ENCODE peak calls at places on chromosomes 3 and 15, in four cellular contexts. C is HepG2, W is suprapubic skin, S is transverse colon. P is an unnamed sample. For H3K9me3, the result is how much of the 10 kb centered on the place peaks cover.

GRCh38 chr3:148146947-148147346 is 550.8 kb upstream of the AGTR1 start:
- DNase-seq in C (no peak), W (no peak), S (no peak), P (no peak)

GRCh38 chr3:120645083-120645800 is 36.8 kb downstream of the HGD start:
- DNase-seq in C (no peak), W (no peak), S (no peak), P (no peak)

GRCh38 chr15:85048430-85048829 is 66.8 kb downstream of the PDE8A start:
- DNase-seq in C (no peak), W (no peak), S (no peak), P (no peak)

GRCh38 chr3:143134446-143134845 is 14.9 kb downstream of the CHST2 start:
- DNase-seq in C (no peak), W (no peak), S (no peak), P (no peak)

GRCh38 chr3:133125171-133125570 is 87.0 kb downstream of the TMEM108 start:
- DNase-seq in C (no peak), W (no peak), S (no peak), P (no peak)

GRCh38 chr3:123026551-123027291 is 842 bp downstream of the SEMA5B start:
- DNase-seq in C (no peak), W (peak), S (peak), P (peak)

GRCh38 chr3:42535981-42536784 is 33.7 kb downstream of the VIPR1 start:
- DNase-seq in C (peak), W (no peak), S (peak), P (no peak)

GRCh38 chr3:153628591-153628990 is 466.6 kb downstream of the RAP2B start:
- DNase-seq in C (no peak), W (no peak), S (no peak), P (no peak)

GRCh38 chr3:194687638-194688206 is 2.0 kb downstream of the FAM43A start:
- DNase-seq in C (no peak), W (peak), S (peak), P (peak)

GRCh38 chr15:74816624-74817369 is 4.2 kb downstream of the LMAN1L start:
- DNase-seq in C (no peak), W (no peak), S (peak), P (no peak)

GRCh38 chr3:170144437-170144843 is 37.1 kb downstream of the PHC3 start:
- DNase-seq in C (no peak), W (no peak), S (no peak), P (no peak)

GRCh38 chr15:84749111-84749991 is 959 bp downstream of the ZNF592 start:
- DNase-seq in C (peak), W (no peak), S (peak), P (peak)

GRCh38 chr15:83973816-83974215 is 261.8 kb upstream of the GOLGA6L4 start:
- DNase-seq in C (peak), W (no peak), S (no peak), P (no peak)

GRCh38 chr3:190862209-190863118 is at the start of gene GMNC:
- DNase-seq in C (peak), W (peak), S (peak), P (peak)

GRCh38 chr3:178304758-178305157 is 231.5 kb upstream of the KCNMB2 start:
- DNase-seq in C (no peak), W (no peak), S (no peak), P (no peak)

GRCh38 chr15:96421211-96421610 is 90.7 kb downstream of the NR2F2 start:
- DNase-seq in C (no peak), W (no peak), S (no peak), P (no peak)

GRCh38 chr3:101143002-101143401 is 149.8 kb upstream of the ABI3BP start:
- DNase-seq in C (no peak), W (no peak), S (no peak), P (no peak)

GRCh38 chr15:100131321-100132224 is 210.2 kb downstream of the ADAMTS17 start:
- DNase-seq in C (peak), W (no peak), S (peak), P (no peak)

GRCh38 chr3:99542771-99543518 is 95.4 kb upstream of the COL8A1 start:
- DNase-seq in C (no peak), W (no peak), S (no peak), P (no peak)

GRCh38 chr3:15861163-15861562 is 63.4 kb upstream of the ANKRD28 start:
- DNase-seq in C (no peak), W (no peak), S (no peak), P (no peak)

GRCh38 chr3:53318522-53318921 is 28.8 kb downstream of the DCP1A start:
- DNase-seq in C (no peak), W (no peak), S (no peak), P (no peak)

GRCh38 chr3:72996473-72997333 is at the start of gene PPP4R2:
- DNase-seq in C (peak), W (peak), S (peak), P (peak)

GRCh38 chr3:88713233-88713691 is 394.2 kb upstream of the EPHA3 start:
- DNase-seq in C (no peak), W (no peak), S (no peak), P (no peak)

GRCh38 chr3:72797773-72798543 is 50.3 kb downstream of the SHQ1 start:
- DNase-seq in C (peak), W (no peak), S (peak), P (no peak)

GRCh38 chr3:173025941-173026340 is 115.1 kb downstream of the SPATA16 start:
- DNase-seq in C (no peak), W (no peak), S (no peak), P (no peak)

GRCh38 chr3:39090922-39091321 is 16.5 kb downstream of the GORASP1 start:
- DNase-seq in C (no peak), W (no peak), S (no peak), P (no peak)

GRCh38 chr3:57706462-57706861 is 13.6 kb upstream of the DENND6A start:
- DNase-seq in C (no peak), W (no peak), S (no peak), P (no peak)

GRCh38 chr15:38864827-38865604 is 300.4 kb upstream of the RASGRP1 start:
- DNase-seq in C (no peak), W (no peak), S (no peak), P (peak)

GRCh38 chr15:85457392-85457968 is 77.1 kb downstream of the AKAP13 start:
- DNase-seq in C (no peak), W (no peak), S (peak), P (no peak)

GRCh38 chr15:69793783-69794451 is 303.8 kb downstream of the TLE3 start:
- DNase-seq in C (no peak), W (no peak), S (no peak), P (no peak)

GRCh38 chr15:93007994-93008393 is 81.0 kb downstream of the RGMA start:
- DNase-seq in C (no peak), W (no peak), S (no peak), P (no peak)
- H3K4me3 ChIP-seq in C (no peak), W (no peak), S (no peak), P (no peak)

GRCh38 chr3:167382127-167382526 is 2.0 kb upstream of the ZBBX start:
- DNase-seq in C (no peak), W (no peak), S (no peak), P (no peak)

GRCh38 chr3:167375478-167375877 is 4.6 kb downstream of the ZBBX start:
- DNase-seq in C (no peak), W (no peak), S (no peak), P (no peak)

GRCh38 chr3:167380004-167380689 is at the start of gene ZBBX:
- DNase-seq in C (peak), W (peak), S (peak), P (peak)
- TF ChIP-seq EP300 in C (no peak), W (no peak), S (no peak), P (no peak)

DNA sequence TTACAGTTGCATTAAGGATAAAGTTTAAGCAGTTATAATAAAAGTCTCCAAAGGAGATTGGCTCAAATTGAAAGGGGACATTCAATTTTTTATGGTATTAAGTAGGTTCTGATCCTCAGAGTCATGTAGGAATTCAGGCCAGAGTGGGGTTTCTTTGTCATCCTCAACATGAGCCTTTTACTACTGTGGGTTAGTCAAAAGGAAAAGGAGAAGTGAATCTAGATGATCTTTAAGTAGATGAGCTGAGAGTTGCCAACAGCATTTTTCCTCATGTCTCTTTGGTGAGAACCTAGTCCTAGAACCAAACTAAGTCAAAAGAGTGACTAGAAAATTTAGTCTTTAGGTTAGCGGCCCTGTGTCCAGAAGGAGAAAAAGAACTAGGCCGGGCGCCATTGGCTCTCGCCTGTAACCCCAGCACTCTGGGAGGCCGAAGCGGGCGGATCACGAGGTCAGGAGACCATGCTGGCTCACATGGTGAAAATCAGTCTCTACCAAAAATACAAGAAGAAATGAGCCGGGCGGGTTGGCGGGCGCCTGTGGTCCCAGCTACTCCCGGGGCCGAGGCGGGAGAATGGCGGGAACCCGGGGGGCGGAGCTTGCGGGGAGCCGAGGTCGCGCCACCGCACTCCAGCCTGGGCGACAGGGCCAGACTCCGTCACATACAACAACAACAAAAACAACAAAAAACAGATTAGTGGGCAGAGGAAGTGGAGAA is 4.2 kb upstream of the CHL1 start:
- DNase-seq in C (no peak), W (no peak), S (no peak), P (no peak)
- H3K9me3 ChIP-seq in C (under half), W (under half), S (under half), P (under half)

DNA sequence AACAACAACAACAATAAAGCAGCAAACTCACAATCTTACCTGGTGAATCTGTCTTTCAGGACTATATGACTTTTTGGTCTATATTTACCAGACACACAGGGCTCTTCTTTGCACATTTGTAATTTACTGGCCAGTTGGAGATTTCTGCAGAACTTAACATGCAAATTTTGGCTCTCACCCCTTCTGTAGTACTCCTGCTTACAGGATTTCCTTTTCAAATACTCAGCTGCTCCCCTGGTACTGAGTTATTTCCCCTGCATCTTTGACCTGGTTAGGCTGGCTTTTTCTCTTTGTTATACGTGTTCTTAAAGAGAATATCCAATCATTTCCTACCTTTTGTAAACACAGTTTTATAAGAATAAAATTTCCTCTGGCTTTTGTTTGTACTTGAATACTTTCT is 228.0 kb downstream of the MBNL1 start:
- DNase-seq in C (no peak), W (no peak), S (no peak), P (no peak)
- H3K4me3 ChIP-seq in C (no peak), W (no peak), S (no peak), P (no peak)

GRCh38 chr3:115475178-115476041 is 147.9 kb upstream of the GAP43 start:
- DNase-seq in C (no peak), W (no peak), S (no peak), P (no peak)
- TF ChIP-seq EP300 in C (no peak), W (no peak), S (no peak), P (no peak)

GRCh38 chr15:27454281-27455060 is 483.5 kb downstream of the GABRG3 start:
- DNase-seq in C (no peak), W (no peak), S (no peak), P (no peak)
- H3K9me3 ChIP-seq in C (under half), W (under half), S (under half), P (under half)

P was measured in ovary.